ENCODE peak calls at places on chromosomes 5 and 9, in four cellular contexts. One of them, this sample, is unnamed.

GRCh38 chr5:112636288-112636731 is 101.4 kb upstream of the APC start:
- DNase-seq in vagina: no peak
- DNase-seq in central memory CD4-positive, alpha-beta T cell: no peak
- DNase-seq in HFF-Myc: no peak
- DNase-seq in this sample: no peak

GRCh38 chr5:116456036-116456435 is 118.6 kb downstream of the SEMA6A start:
- DNase-seq in central memory CD4-positive, alpha-beta T cell: no peak
- DNase-seq in vagina: no peak
- DNase-seq in HFF-Myc: no peak
- DNase-seq in this sample: no peak

GRCh38 chr9:93090091-93090655 is 5.8 kb upstream of the CARD19 start:
- DNase-seq in vagina: peak
- DNase-seq in HFF-Myc: no peak
- DNase-seq in central memory CD4-positive, alpha-beta T cell: no peak
- DNase-seq in this sample: no peak

GRCh38 chr5:72064801-72065570 is 42.3 kb upstream of the MAP1B start:
- DNase-seq in vagina: no peak
- DNase-seq in HFF-Myc: no peak
- DNase-seq in central memory CD4-positive, alpha-beta T cell: no peak
- DNase-seq in this sample: no peak

GRCh38 chr5:160342413-160342941 is 27.9 kb downstream of the C1QTNF2 start:
- DNase-seq in HFF-Myc: no peak
- DNase-seq in central memory CD4-positive, alpha-beta T cell: no peak
- DNase-seq in vagina: no peak
- DNase-seq in this sample: no peak

GRCh38 chr9:81382281-81382680 is 307.1 kb downstream of the TLE1 start:
- DNase-seq in vagina: no peak
- DNase-seq in central memory CD4-positive, alpha-beta T cell: no peak
- DNase-seq in HFF-Myc: no peak
- DNase-seq in this sample: no peak

GRCh38 chr5:9562101-9562500 is 16.2 kb upstream of the SEMA5A start:
- DNase-seq in HFF-Myc: no peak
- DNase-seq in central memory CD4-positive, alpha-beta T cell: no peak
- DNase-seq in vagina: no peak
- DNase-seq in this sample: no peak

GRCh38 chr9:130364619-130365322 is 80.0 kb upstream of the ASS1 start:
- DNase-seq in central memory CD4-positive, alpha-beta T cell: no peak
- DNase-seq in HFF-Myc: no peak
- DNase-seq in vagina: no peak
- DNase-seq in this sample: no peak

GRCh38 chr5:174489920-174490597 is 234.3 kb upstream of the MSX2 start:
- DNase-seq in HFF-Myc: no peak
- DNase-seq in central memory CD4-positive, alpha-beta T cell: no peak
- DNase-seq in vagina: no peak
- DNase-seq in this sample: no peak

GRCh38 chr5:146206257-146206656 is 2.9 kb downstream of the RBM27 start:
- DNase-seq in vagina: no peak
- DNase-seq in central memory CD4-positive, alpha-beta T cell: no peak
- DNase-seq in HFF-Myc: no peak
- DNase-seq in this sample: no peak

GRCh38 chr5:109163336-109163735 is 246.4 kb downstream of the PJA2 start:
- DNase-seq in central memory CD4-positive, alpha-beta T cell: no peak
- DNase-seq in vagina: no peak
- DNase-seq in HFF-Myc: no peak
- DNase-seq in this sample: no peak

GRCh38 chr9:3059781-3060468 is 216.0 kb upstream of the PUM3 start:
- DNase-seq in central memory CD4-positive, alpha-beta T cell: no peak
- DNase-seq in HFF-Myc: no peak
- DNase-seq in vagina: no peak
- DNase-seq in this sample: no peak

GRCh38 chr9:96738147-96739027 is 39.5 kb downstream of the ZNF510 start:
- DNase-seq in HFF-Myc: no peak
- DNase-seq in vagina: no peak
- DNase-seq in central memory CD4-positive, alpha-beta T cell: no peak
- DNase-seq in this sample: no peak

GRCh38 chr5:139636207-139636792 is 11.8 kb upstream of the CXXC5 start:
- DNase-seq in HFF-Myc: no peak
- DNase-seq in central memory CD4-positive, alpha-beta T cell: peak
- DNase-seq in vagina: peak
- DNase-seq in this sample: no peak

GRCh38 chr5:56668996-56669395 is 146.4 kb upstream of the MAP3K1 start:
- DNase-seq in vagina: no peak
- DNase-seq in central memory CD4-positive, alpha-beta T cell: no peak
- DNase-seq in HFF-Myc: no peak
- DNase-seq in this sample: peak

GRCh38 chr9:116087751-116088194 is 65.8 kb upstream of the PAPPA start:
- DNase-seq in HFF-Myc: no peak
- DNase-seq in central memory CD4-positive, alpha-beta T cell: no peak
- DNase-seq in vagina: no peak
- DNase-seq in this sample: peak

GRCh38 chr9:97412628-97413382 is 909 bp downstream of the TDRD7 start:
- DNase-seq in vagina: no peak
- DNase-seq in HFF-Myc: no peak
- DNase-seq in central memory CD4-positive, alpha-beta T cell: peak
- DNase-seq in this sample: no peak

GRCh38 chr5:81417052-81417451 is 23.1 kb upstream of the ACOT12 start:
- DNase-seq in HFF-Myc: no peak
- DNase-seq in central memory CD4-positive, alpha-beta T cell: no peak
- DNase-seq in vagina: no peak
- DNase-seq in this sample: no peak

GRCh38 chr5:160230686-160231527 is 1.6 kb downstream of the FABP6 start:
- DNase-seq in HFF-Myc: no peak
- DNase-seq in vagina: no peak
- DNase-seq in central memory CD4-positive, alpha-beta T cell: no peak
- DNase-seq in this sample: no peak

GRCh38 chr9:37621299-37621934 is 29.0 kb upstream of the TOMM5 start:
- DNase-seq in HFF-Myc: no peak
- DNase-seq in vagina: no peak
- DNase-seq in central memory CD4-positive, alpha-beta T cell: no peak
- DNase-seq in this sample: no peak

GRCh38 chr9:75687359-75687953 is 203.0 kb upstream of the PCSK5 start:
- DNase-seq in HFF-Myc: no peak
- DNase-seq in vagina: no peak
- DNase-seq in central memory CD4-positive, alpha-beta T cell: no peak
- DNase-seq in this sample: no peak

GRCh38 chr5:116864157-116864837 is 289.7 kb upstream of the SEMA6A start:
- DNase-seq in vagina: no peak
- DNase-seq in HFF-Myc: no peak
- DNase-seq in central memory CD4-positive, alpha-beta T cell: no peak
- DNase-seq in this sample: no peak

GRCh38 chr9:137021979-137022619 is 5.9 kb downstream of the ABCA2 start:
- DNase-seq in HFF-Myc: peak
- DNase-seq in central memory CD4-positive, alpha-beta T cell: peak
- DNase-seq in vagina: no peak
- DNase-seq in this sample: peak

GRCh38 chr5:81391-82021 is 10.5 kb upstream of the PLEKHG4B start:
- DNase-seq in vagina: no peak
- DNase-seq in central memory CD4-positive, alpha-beta T cell: no peak
- DNase-seq in HFF-Myc: no peak
- DNase-seq in this sample: no peak

GRCh38 chr5:9431496-9432258 is 114.2 kb downstream of the SEMA5A start:
- DNase-seq in HFF-Myc: no peak
- DNase-seq in central memory CD4-positive, alpha-beta T cell: no peak
- DNase-seq in vagina: no peak
- DNase-seq in this sample: no peak

GRCh38 chr5:78985407-78986223 is 505 bp upstream of the ARSB start:
- DNase-seq in vagina: no peak
- DNase-seq in central memory CD4-positive, alpha-beta T cell: peak
- DNase-seq in HFF-Myc: no peak
- DNase-seq in this sample: peak

GRCh38 chr5:117681855-117682254 is 1107.2 kb upstream of the SEMA6A start:
- DNase-seq in HFF-Myc: no peak
- DNase-seq in vagina: no peak
- DNase-seq in central memory CD4-positive, alpha-beta T cell: no peak
- DNase-seq in this sample: no peak

GRCh38 chr5:892390-893136 is at the start of the genes BRD9 and TRIP13:
- DNase-seq in HFF-Myc: no peak
- DNase-seq in central memory CD4-positive, alpha-beta T cell: peak
- DNase-seq in vagina: no peak
- DNase-seq in this sample: peak

GRCh38 chr5:57277085-57277484 is 103.2 kb downstream of the GPBP1 start:
- DNase-seq in HFF-Myc: no peak
- DNase-seq in vagina: no peak
- DNase-seq in central memory CD4-positive, alpha-beta T cell: no peak
- DNase-seq in this sample: no peak

GRCh38 chr9:131980267-131980916 is 99.3 kb downstream of the MED27 start:
- DNase-seq in vagina: no peak
- DNase-seq in HFF-Myc: no peak
- DNase-seq in central memory CD4-positive, alpha-beta T cell: no peak
- DNase-seq in this sample: no peak

GRCh38 chr5:83683836-83684235 is 36.8 kb downstream of the HAPLN1 start:
- DNase-seq in HFF-Myc: no peak
- DNase-seq in central memory CD4-positive, alpha-beta T cell: no peak
- DNase-seq in vagina: no peak
- DNase-seq in this sample: no peak

GRCh38 chr5:14148483-14148882 is 5.3 kb downstream of the TRIO start:
- DNase-seq in vagina: no peak
- DNase-seq in HFF-Myc: no peak
- DNase-seq in central memory CD4-positive, alpha-beta T cell: no peak
- DNase-seq in this sample: no peak

GRCh38 chr5:171783051-171783450 is 2.6 kb upstream of the SMIM23 start:
- DNase-seq in HFF-Myc: no peak
- DNase-seq in central memory CD4-positive, alpha-beta T cell: no peak
- DNase-seq in vagina: no peak
- DNase-seq in this sample: no peak

GRCh38 chr5:171094356-171094755 is 214.7 kb upstream of the TLX3 start:
- DNase-seq in HFF-Myc: no peak
- DNase-seq in vagina: no peak
- DNase-seq in central memory CD4-positive, alpha-beta T cell: no peak
- DNase-seq in this sample: no peak

GRCh38 chr9:111232997-111233790 is 96.8 kb downstream of the OR2K2 start:
- DNase-seq in central memory CD4-positive, alpha-beta T cell: no peak
- DNase-seq in HFF-Myc: peak
- DNase-seq in vagina: no peak
- DNase-seq in this sample: no peak

GRCh38 chr9:100193078-100193477 is 94.0 kb downstream of the INVS start:
- DNase-seq in vagina: no peak
- DNase-seq in HFF-Myc: no peak
- DNase-seq in central memory CD4-positive, alpha-beta T cell: no peak
- DNase-seq in this sample: no peak

GRCh38 chr5:56323505-56323904 is 90.4 kb upstream of the ANKRD55 start:
- DNase-seq in HFF-Myc: no peak
- DNase-seq in vagina: no peak
- DNase-seq in central memory CD4-positive, alpha-beta T cell: no peak
- DNase-seq in this sample: no peak

GRCh38 chr5:68240771-68241170 is 25.2 kb downstream of the PIK3R1 start:
- DNase-seq in central memory CD4-positive, alpha-beta T cell: no peak
- DNase-seq in HFF-Myc: no peak
- DNase-seq in vagina: no peak
- DNase-seq in this sample: no peak

This sample was measured in NCI-H774.